ENCODE peak calls at places on chromosome 10, in four cellular contexts. S, Q, C and N are unnamed samples.

GRCh38 chr10:5585517-5586222 is 60.9 kb downstream of the CALML3 start:
- DNase-seq in Q (no peak), C (no peak), S (no peak), N (no peak)

GRCh38 chr10:105963450-105963849 is 1201.1 kb downstream of the SORCS1 start:
- DNase-seq in C (no peak), Q (no peak), S (no peak), N (no peak)

GRCh38 chr10:111338798-111339197 is 262.0 kb downstream of the ADRA2A start:
- DNase-seq in C (no peak), S (no peak), Q (no peak), N (peak)

GRCh38 chr10:81920213-81920829 is 45.3 kb downstream of the NRG3 start:
- DNase-seq in Q (peak), S (no peak), C (no peak), N (peak)

GRCh38 chr10:6009159-6009558 is 31.8 kb upstream of the IL15RA start:
- DNase-seq in C (no peak), S (no peak), Q (no peak), N (no peak)

GRCh38 chr10:131653550-131654470 is 247.0 kb upstream of the PPP2R2D start:
- DNase-seq in S (no peak), C (no peak), Q (no peak), N (no peak)

GRCh38 chr10:123367181-123367580 is 213.0 kb downstream of the BUB3 start:
- DNase-seq in Q (no peak), C (no peak), S (no peak), N (no peak)

GRCh38 chr10:530717-531116 is 158.8 kb downstream of the DIP2C start:
- DNase-seq in S (no peak), C (no peak), Q (no peak), N (no peak)

GRCh38 chr10:88467835-88468485 is 115.2 kb downstream of the RNLS start:
- DNase-seq in C (no peak), S (no peak), Q (no peak), N (no peak)

GRCh38 chr10:123687758-123688157 is 21.6 kb downstream of the GPR26 start:
- DNase-seq in C (no peak), S (no peak), Q (peak), N (no peak)

GRCh38 chr10:6878067-6878412 is 298.0 kb upstream of the PRKCQ start:
- DNase-seq in S (no peak), Q (no peak), C (no peak), N (no peak)

GRCh38 chr10:36542493-36542892 is 582.9 kb upstream of the ANKRD30A start:
- DNase-seq in C (no peak), S (no peak), Q (no peak), N (no peak)

GRCh38 chr10:75033399-75034130 is 77.9 kb upstream of the SAMD8 start:
- DNase-seq in C (no peak), Q (no peak), S (no peak), N (no peak)

GRCh38 chr10:78224602-78225001 is 190.9 kb downstream of the RPS24 start:
- DNase-seq in S (no peak), Q (no peak), C (no peak), N (no peak)

GRCh38 chr10:89738551-89739209 is 37.3 kb downstream of the KIF20B start:
- DNase-seq in Q (no peak), C (no peak), S (no peak), N (peak)

GRCh38 chr10:98425511-98426352 is 10.8 kb upstream of the PYROXD2 start:
- DNase-seq in C (peak), Q (peak), S (no peak), N (peak)

DNA sequence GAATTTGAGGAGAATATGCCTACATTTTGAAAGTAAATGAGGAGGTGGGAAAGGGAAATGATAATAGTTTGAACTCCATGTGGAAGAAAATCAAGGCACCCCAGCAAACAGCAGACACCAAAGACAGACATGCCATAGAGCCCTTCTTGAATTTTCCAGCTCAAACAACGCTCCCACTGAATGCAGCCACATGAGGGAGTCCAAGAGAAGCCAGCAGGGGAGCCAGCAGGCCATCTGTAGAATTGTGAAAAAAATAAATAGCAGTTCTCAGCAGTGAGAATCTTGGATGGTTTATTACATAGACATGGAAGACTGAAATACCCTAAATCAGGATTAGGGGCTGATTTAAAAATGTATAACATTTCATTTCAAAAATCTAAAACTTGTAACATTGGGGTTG is 1567.3 kb upstream of the LRRTM3 start:
- DNase-seq in Q (peak), C (peak), S (no peak), N (peak)
- TF ChIP-seq CTCF in Q (peak), C (no peak), S (peak), N (peak)

GRCh38 chr10:86523348-86523747 is 1.8 kb upstream of the WAPL start:
- DNase-seq in S (no peak), C (peak), Q (no peak), N (no peak)
- TF ChIP-seq CTCF in S (peak), C (peak), Q (no peak), N (peak)

DNA sequence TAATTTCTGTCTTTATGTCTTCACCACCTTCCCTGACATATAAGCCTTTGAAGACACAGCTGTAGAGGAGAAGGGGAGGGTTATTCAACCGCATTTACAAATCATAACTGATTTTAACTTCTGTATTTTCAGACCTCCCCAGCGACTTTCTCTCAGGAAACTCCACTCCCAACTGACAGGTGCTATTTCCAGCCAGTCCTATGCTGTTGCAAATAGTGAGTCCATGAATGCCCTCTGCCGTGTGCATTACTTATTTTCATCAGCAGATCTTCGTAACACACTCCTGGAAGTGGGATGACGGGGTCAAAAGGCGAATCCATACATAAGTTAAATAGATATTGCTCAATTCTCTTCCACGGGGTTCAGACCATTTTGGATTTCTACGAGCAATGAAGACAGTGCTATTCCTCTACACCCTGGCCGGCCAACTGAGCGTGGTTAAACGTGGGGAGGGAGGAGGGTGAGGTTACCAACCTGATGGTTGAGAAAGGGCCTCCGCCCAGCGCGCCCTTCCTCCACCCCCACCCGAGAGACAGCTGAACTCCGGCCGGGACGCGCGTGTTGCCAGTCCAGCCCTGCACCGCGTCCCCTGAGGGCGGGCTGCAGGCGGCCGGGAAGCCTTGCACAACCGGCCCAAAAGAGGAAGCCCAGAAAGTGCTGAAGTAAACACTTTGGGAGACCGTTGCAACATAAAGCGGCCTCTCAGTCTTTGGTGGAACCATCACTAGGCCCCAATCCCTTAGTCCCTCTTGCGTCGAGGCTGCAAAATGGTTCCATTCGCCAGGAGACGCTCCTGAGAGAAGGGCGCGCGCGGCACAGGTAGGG is at the start of gene APBB1IP:
- DNase-seq in Q (peak), S (no peak), C (no peak), N (peak)
- TF ChIP-seq CTCF in Q (no peak), S (no peak), C (no peak), N (peak)

DNA sequence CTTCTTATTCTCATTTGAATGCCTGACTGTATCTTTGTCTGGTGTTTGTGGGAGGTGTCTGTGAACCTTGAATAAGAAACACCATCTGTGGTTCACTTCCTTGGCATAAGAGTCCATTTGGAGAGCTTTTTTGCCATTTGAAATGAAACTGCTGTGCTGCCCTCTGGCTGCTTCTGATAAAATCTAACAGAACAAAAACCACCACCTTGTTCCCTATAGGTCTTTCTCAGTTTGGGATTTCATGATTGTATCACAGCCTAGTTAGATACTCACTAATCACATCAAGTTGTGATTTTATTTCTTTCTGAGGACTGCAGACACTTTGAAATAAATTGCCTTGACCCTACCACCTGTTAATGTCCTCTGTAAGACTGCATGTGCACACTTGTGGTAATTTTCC is 102.7 kb upstream of the FAM13C start:
- DNase-seq in C (peak), S (no peak), Q (no peak), N (no peak)
- TF ChIP-seq CTCF in C (no peak), S (no peak), Q (no peak), N (no peak)

DNA sequence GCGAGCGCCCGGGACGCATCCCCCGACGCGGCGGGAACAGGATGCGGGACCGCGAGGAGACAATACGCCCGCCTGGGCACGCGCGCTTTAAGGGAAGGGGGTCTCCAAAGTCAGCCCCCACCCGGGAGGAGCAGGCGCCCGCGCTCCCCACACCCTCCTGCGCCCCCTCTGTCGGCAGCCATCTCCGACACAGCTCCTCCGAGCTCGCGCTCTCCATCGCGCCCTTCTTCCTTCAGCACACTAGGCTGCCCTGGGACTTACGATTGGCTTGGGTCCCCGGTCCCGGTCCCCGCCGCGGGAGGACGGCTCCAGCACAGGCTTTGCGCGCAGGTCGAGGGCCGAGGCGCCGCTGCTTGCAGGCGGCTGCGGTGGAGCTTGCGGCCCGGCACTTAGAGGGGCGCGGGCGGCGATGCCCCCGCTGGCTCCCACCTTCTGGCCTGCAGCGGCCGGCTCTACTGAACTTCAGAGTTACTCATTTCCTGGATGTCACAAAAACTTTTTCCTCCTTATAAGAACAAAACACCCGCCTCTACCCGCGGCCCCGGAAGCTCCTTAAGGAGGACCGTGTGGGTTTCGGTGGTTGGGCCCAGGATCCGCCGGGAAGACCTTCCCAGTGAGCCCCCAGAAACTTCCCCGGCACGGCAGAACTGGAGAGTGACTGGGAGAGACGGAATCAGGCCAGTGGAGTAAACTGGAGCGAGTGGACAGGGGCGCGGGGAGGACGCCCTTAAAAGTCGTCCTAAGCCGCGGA is at the start of gene ITPRIP:
- DNase-seq in Q (peak), C (peak), S (peak), N (peak)
- TF ChIP-seq CTCF in Q (peak), C (no peak), S (peak), N (no peak)

GRCh38 chr10:128843972-128844371 is 623.1 kb upstream of the MGMT start:
- DNase-seq in C (no peak), S (no peak), Q (no peak), N (no peak)
- TF ChIP-seq CTCF in C (no peak), S (peak), Q (no peak), N (no peak)

GRCh38 chr10:64041185-64041988 is 520.2 kb downstream of the REEP3 start:
- DNase-seq in C (peak), S (peak), Q (peak), N (peak)
- TF ChIP-seq CTCF in C (peak), S (peak), Q (peak), N (peak)

GRCh38 chr10:50653142-50653541 is 29.4 kb upstream of the SGMS1 start:
- DNase-seq in C (peak), S (no peak), Q (no peak), N (no peak)
- TF ChIP-seq CTCF in C (peak), S (peak), Q (no peak), N (peak)

GRCh38 chr10:92552310-92552709 is 21.6 kb downstream of the IDE start:
- DNase-seq in C (no peak), S (no peak), Q (no peak), N (no peak)
- TF ChIP-seq CTCF in C (peak), S (peak), Q (peak), N (peak)

DNA sequence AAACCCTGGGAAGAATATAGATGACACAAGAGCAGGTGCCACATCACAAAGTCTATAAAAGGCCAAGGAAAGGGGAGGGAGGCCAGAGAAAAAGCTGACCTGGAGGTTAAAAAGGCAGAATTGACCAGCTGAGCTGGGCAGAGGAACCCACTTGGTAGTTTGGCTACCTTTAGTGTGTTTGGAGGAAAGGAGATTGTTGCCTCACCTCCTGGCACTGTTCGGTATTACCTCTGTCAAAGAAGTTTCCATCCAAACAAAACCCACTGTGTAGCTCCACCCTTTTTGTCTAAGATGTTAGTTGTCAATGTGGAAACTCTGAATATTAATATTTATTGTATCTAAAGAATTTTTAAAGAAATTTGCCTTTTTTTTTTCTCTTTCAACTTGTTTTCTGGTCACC is 23.4 kb downstream of the ENTPD7 start:
- DNase-seq in S (no peak), Q (no peak), C (no peak), N (no peak)
- TF ChIP-seq CTCF in S (peak), Q (peak), C (no peak), N (no peak)